ENCODE peak calls at places on chromosomes 12 and 14, in six cellular contexts. X is adrenal gland, T is Caco-2, A is upper lobe of right lung, U is cardiac fibroblast, G is neural progenitor cell. S is an unnamed sample.

GRCh38 chr12:48936379-48936979 is 11.2 kb upstream of the FKBP11 start:
- DNase-seq in G (peak; percentile 90), T (peak; percentile 88), A (peak; percentile 79), U (peak; percentile 77), X (peak; percentile 51), S (peak; percentile 80)

GRCh38 chr12:130499474-130499873 is 161.8 kb downstream of the PIWIL1 start:
- DNase-seq in T (no peak), A (no peak), X (no peak), U (no peak), G (no peak), S (no peak)

GRCh38 chr12:68154768-68155167 is 4.8 kb downstream of the IFNG start:
- DNase-seq in U (no peak), A (no peak), G (no peak), T (no peak), X (no peak), S (no peak)

GRCh38 chr12:89988556-89988955 is 279.9 kb upstream of the ATP2B1 start:
- DNase-seq in X (no peak), A (no peak), G (no peak), T (no peak), U (no peak), S (no peak)

GRCh38 chr12:81692008-81692407 is 67.1 kb downstream of the PPFIA2 start:
- DNase-seq in X (no peak), U (no peak), G (peak; percentile 2), A (no peak), T (no peak), S (no peak)

GRCh38 chr14:90513151-90514014 is 116.6 kb downstream of the CALM1 start:
- DNase-seq in G (peak; percentile 71), T (peak; percentile 89), U (no peak), X (no peak), A (peak; percentile 90), S (no peak)

GRCh38 chr12:11178250-11178649 is 7.3 kb downstream of the SMIM10L1 start:
- DNase-seq in T (no peak), X (no peak), U (no peak), G (no peak), A (no peak), S (no peak)

GRCh38 chr14:36661506-36662257 is at the start of gene PAX9:
- DNase-seq in U (peak; percentile 58), T (peak; percentile 95), X (peak; percentile 48), G (peak; percentile 97), A (peak; percentile 86), S (no peak)

GRCh38 chr12:111687255-111687654 is 1.4 kb downstream of the ACAD10 start:
- DNase-seq in A (no peak), T (peak; percentile 44), X (no peak), U (no peak), G (no peak), S (no peak)
- TF ChIP-seq CTCF in A (no peak), T (peak; percentile 43), X (no peak), U (no peak), G (no peak), S (no peak)

GRCh38 chr14:22168092-22168955 is 420.7 kb downstream of the DAD1 start:
- DNase-seq in U (peak; percentile 26), X (no peak), A (no peak), T (peak; percentile 21), G (no peak), S (no peak)
- TF ChIP-seq CTCF in U (no peak), X (no peak), A (no peak), T (peak; percentile 26), G (peak; percentile 14), S (no peak)

DNA sequence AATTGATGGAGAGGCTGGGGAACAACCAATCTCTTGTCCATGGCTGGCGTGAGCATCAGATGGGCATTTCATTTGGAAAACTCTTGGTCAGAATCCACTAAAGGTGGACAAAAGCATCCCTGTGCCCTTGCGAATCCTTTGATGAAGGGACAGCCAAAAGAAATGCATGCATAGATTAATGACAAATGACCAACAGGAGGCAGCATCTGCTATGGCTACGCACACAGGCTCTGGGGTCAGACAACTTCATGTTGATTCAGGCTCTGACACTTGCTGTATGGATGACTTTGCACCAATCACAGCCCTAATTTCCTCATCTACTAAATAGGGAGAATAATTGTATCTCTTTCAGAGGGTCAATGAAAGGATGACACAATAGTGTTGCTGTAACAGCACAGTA is 117.5 kb downstream of the ASCL4 start:
- DNase-seq in U (peak; percentile 12), A (no peak), T (peak; percentile 25), X (no peak), G (peak; percentile 56), S (no peak)
- TF ChIP-seq CTCF in U (peak; percentile 32), A (peak; percentile 39), T (peak; percentile 25), X (peak; percentile 19), G (peak; percentile 55), S (peak; percentile 59)

GRCh38 chr12:42565001-42565400 is 24.5 kb downstream of the PRICKLE1 start:
- DNase-seq in T (no peak), X (no peak), A (no peak), U (no peak), G (no peak), S (no peak)

GRCh38 chr12:42570076-42570475 is 19.5 kb downstream of the PRICKLE1 start:
- DNase-seq in G (no peak), X (no peak), T (no peak), A (no peak), U (no peak), S (no peak)

GRCh38 chr12:42565633-42566032 is 23.9 kb downstream of the PRICKLE1 start:
- DNase-seq in U (no peak), G (peak; percentile 20), X (no peak), T (no peak), A (no peak), S (no peak)

GRCh38 chr12:42571327-42572009 is 18.1 kb downstream of the PRICKLE1 start:
- DNase-seq in G (no peak), U (no peak), A (no peak), X (no peak), T (no peak), S (no peak)

DNA sequence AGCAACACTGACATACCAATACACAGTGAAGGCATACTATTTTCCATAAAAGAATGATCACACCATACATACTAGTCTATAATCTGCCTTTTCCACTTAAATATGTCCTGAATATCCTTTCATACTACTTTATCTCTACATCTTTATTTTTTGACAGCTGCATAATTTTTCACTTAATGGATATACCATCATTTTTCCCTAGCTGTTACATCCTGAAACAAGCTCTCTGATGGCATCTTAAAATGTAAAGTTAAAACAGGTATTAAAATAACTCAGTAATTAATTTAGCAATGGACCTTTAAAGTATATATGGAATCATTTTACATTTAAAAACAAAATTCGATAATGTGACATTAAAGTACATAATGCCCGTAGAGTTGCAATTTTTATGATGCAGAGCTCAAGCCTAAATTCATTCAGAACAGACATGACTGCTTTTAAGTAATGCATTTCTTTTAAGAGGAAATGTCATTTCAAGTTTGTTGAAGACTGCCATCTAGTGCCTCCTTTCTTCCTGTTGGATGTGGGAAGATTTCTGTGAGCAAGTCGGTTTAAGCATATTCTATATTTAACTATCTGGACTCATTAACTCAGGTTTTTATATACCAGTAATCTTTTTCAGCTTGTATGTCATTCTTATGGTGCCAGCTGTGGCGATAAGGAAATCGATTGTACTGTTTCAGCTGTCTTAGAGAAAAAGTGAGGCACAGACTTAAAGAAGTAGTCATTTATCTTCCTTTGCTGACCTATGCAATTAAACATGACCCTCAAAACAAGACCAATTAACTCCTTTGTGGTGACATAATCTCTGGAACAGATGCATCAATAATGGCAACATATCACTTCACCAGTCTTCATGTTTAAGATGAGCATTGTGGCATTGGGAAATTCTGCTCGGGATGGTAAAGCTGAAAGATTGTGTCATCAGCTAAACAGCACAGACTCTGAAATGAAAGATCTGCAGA is 20.3 kb downstream of the PRICKLE1 start:
- DNase-seq in X (no peak), U (peak; percentile 76), A (no peak), T (peak; percentile 56), G (peak; percentile 55), S (no peak)
- TF ChIP-seq CTCF in X (peak; percentile 47), U (peak; percentile 59), A (peak; percentile 66), T (peak; percentile 63), G (peak; percentile 68), S (peak; percentile 69)

GRCh38 chr14:51781352-51781751 is 79.1 kb upstream of the GNG2 start:
- DNase-seq in G (no peak), X (no peak), A (no peak), T (no peak), U (no peak), S (no peak)

GRCh38 chr14:51774209-51774608 is 86.2 kb upstream of the GNG2 start:
- DNase-seq in T (no peak), G (no peak), A (no peak), U (no peak), X (no peak), S (no peak)

GRCh38 chr14:51780006-51780692 is 80.3 kb upstream of the GNG2 start:
- DNase-seq in X (peak; percentile 58), G (peak; percentile 81), U (peak; percentile 80), T (peak; percentile 77), A (no peak), S (no peak)

GRCh38 chr14:51780741-51781140 is 79.7 kb upstream of the GNG2 start:
- DNase-seq in T (no peak), G (peak; percentile 46), X (no peak), A (no peak), U (peak; percentile 36), S (no peak)

GRCh38 chr14:51776102-51776894 is 84.1 kb upstream of the GNG2 start:
- DNase-seq in A (no peak), G (peak; percentile 83), U (peak; percentile 87), T (peak; percentile 63), X (peak; percentile 59), S (peak; percentile 58)
- TF ChIP-seq CTCF in A (peak; percentile 45), G (peak; percentile 85), U (peak; percentile 78), T (peak; percentile 76), X (peak; percentile 59), S (peak; percentile 61)

DNA sequence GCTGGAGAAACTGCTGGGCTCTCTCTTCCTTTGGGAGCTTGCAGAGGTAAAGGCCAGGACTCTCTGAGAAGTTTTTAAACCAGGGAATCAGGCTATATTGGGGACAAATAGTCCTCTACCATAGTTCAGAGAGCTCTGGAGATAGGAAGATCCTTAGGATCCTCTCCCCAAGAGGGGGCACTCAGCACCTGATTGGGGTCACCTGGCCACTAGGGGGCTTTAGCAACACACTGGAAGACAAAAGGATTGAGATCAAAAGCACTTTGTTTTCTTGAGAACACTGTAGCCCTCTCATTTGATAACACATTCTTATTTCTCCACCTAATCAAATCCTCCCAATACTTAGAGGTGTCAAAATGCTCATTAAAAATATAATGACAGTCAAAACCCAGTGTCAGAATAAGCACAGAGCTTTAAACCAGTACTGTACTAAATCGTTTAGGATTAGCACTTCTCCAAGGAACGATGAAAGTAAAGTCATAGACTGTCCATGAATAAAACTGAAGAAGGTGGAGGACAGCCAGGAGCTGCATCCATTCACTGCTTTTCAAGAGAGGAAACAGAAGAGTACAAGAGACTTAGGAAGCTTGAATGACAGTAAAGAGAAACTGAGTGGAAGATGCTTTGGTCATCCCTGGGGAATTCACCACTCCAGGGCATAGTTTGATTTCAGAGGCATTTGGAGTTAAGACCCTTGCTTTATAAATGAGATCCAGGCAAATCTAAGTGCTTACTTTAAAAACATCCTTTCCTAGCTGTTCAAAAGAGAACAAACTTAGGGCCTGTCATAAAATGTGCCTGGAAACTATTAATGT is 26.5 kb downstream of the BMP4 start:
- DNase-seq in A (no peak), T (peak; percentile 84), U (no peak), X (no peak), G (peak; percentile 62), S (no peak)
- TF ChIP-seq CTCF in A (peak; percentile 43), T (peak; percentile 98), U (peak; percentile 37), X (peak; percentile 36), G (peak; percentile 67), S (peak; percentile 46)

GRCh38 chr14:100173353-100173752 is 13.9 kb upstream of the DEGS2 start:
- DNase-seq in U (no peak), A (no peak), X (no peak), G (no peak), T (no peak), S (no peak)
- TF ChIP-seq CTCF in U (no peak), A (no peak), X (no peak), G (no peak), T (peak; percentile 14), S (no peak)